ENCODE peak calls at places on chromosomes 4 and X, in seven cellular contexts. G is neuronal stem cell, J is mesenchymal stem cell, D is trophoblast cell, X is IMR-90, C is H1, R is H9. L is an unnamed sample. For H3K4me1, the result is how much of the 10 kb centered on the place peaks cover.

GRCh38 chrX:23269923-23270322 is 64.7 kb upstream of the PTCHD1 start:
- DNase-seq in G (no peak), J (no peak), D (no peak), X (no peak), C (no peak), R (no peak), L (no peak)

GRCh38 chr4:44674471-44674870 is 3.7 kb upstream of the GUF1 start:
- DNase-seq in G (no peak), J (no peak), D (no peak), X (no peak), C (no peak), R (no peak), L (no peak)

GRCh38 chr4:80138556-80139538 is 58.5 kb upstream of the PRDM8 start:
- DNase-seq in G (no peak), J (no peak), D (peak), X (peak), C (no peak), R (no peak), L (no peak)

GRCh38 chrX:73876897-73877296 is 313.9 kb downstream of the CHIC1 start:
- DNase-seq in G (no peak), J (no peak), D (no peak), X (no peak), C (no peak), R (no peak), L (no peak)

GRCh38 chr4:182770259-182770968 is 146.8 kb downstream of the DCTD start:
- DNase-seq in G (no peak), J (no peak), D (no peak), X (no peak), C (no peak), R (peak), L (no peak)

GRCh38 chr4:148454835-148455234 is 12.6 kb upstream of the NR3C2 start:
- DNase-seq in G (no peak), J (no peak), D (peak), X (peak), C (no peak), R (no peak), L (no peak)

GRCh38 chr4:97593248-97593647 is 550.0 kb downstream of the STPG2 start:
- DNase-seq in G (no peak), J (no peak), D (no peak), X (no peak), C (no peak), R (no peak), L (no peak)

GRCh38 chr4:155703486-155704227 is 37.0 kb downstream of the GUCY1A1 start:
- DNase-seq in G (no peak), J (no peak), D (no peak), X (peak), C (no peak), R (no peak), L (no peak)

GRCh38 chrX:75603833-75604232 is 81.0 kb upstream of the ZDHHC15 start:
- DNase-seq in G (no peak), J (peak), D (peak), X (peak), C (no peak), R (no peak), L (peak)

GRCh38 chr4:141140271-141141205 is 7.3 kb upstream of the RNF150 start:
- DNase-seq in G (no peak), J (no peak), D (no peak), X (no peak), C (no peak), R (no peak), L (no peak)

GRCh38 chr4:173273956-173274355 is 60.2 kb downstream of the HMGB2 start:
- DNase-seq in G (no peak), J (no peak), D (no peak), X (peak), C (no peak), R (no peak), L (no peak)

GRCh38 chr4:106329027-106329618 is 12.8 kb downstream of the AIMP1 start:
- DNase-seq in G (no peak), J (peak), D (peak), X (peak), C (no peak), R (no peak), L (peak)

GRCh38 chr4:73864365-73864764 is 4.8 kb upstream of the CXCL1 start:
- DNase-seq in G (no peak), J (no peak), D (peak), X (no peak), C (no peak), R (peak), L (peak)

GRCh38 chr4:142719854-142720541 is 126.1 kb downstream of the INPP4B start:
- DNase-seq in G (no peak), J (peak), D (peak), X (peak), C (no peak), R (no peak), L (peak)

GRCh38 chrX:153725039-153725831 is 579 bp downstream of the ABCD1 start:
- DNase-seq in G (no peak), J (no peak), D (peak), X (no peak), C (no peak), R (no peak), L (peak)

GRCh38 chr4:77154074-77154473 is 2.9 kb upstream of the CCNG2 start:
- DNase-seq in G (no peak), J (no peak), D (no peak), X (no peak), C (no peak), R (no peak), L (no peak)

GRCh38 chr4:48337726-48338125 is 3.6 kb upstream of the SLAIN2 start:
- DNase-seq in G (no peak), J (no peak), D (peak), X (no peak), C (no peak), R (no peak), L (no peak)

GRCh38 chr4:3207531-3208037 is 41.4 kb upstream of the MSANTD1 start:
- DNase-seq in G (no peak), J (peak), D (peak), X (peak), C (no peak), R (no peak), L (no peak)

GRCh38 chr4:95215991-95216605 is 332.7 kb downstream of the UNC5C start:
- DNase-seq in G (no peak), J (peak), D (peak), X (no peak), C (no peak), R (no peak), L (no peak)

GRCh38 chr4:8383016-8383415 is 57.5 kb downstream of the ACOX3 start:
- DNase-seq in G (no peak), J (no peak), D (no peak), X (no peak), C (no peak), R (no peak), L (no peak)

GRCh38 chrX:103378990-103379389 is 2.7 kb downstream of the BEX3 start:
- DNase-seq in G (no peak), J (no peak), D (no peak), X (peak), C (no peak), R (no peak), L (no peak)

GRCh38 chr4:128130621-128131020 is 69.5 kb downstream of the LARP1B start:
- DNase-seq in G (no peak), J (no peak), D (no peak), X (no peak), C (no peak), R (no peak), L (no peak)

GRCh38 chr4:128782076-128782715 is 27.3 kb upstream of the JADE1 start:
- DNase-seq in G (no peak), J (no peak), D (peak), X (peak), C (no peak), R (no peak), L (no peak)

GRCh38 chrX:15675490-15675921 is 10.9 kb upstream of the CLTRN start:
- DNase-seq in G (peak), J (no peak), D (peak), X (no peak), C (no peak), R (peak), L (peak)

GRCh38 chr4:2830632-2831610 is 12.7 kb upstream of the ADD1 start:
- DNase-seq in G (no peak), J (no peak), D (no peak), X (no peak), C (no peak), R (no peak), L (no peak)

GRCh38 chr4:139633661-139634060 is 32.0 kb upstream of the MGST2 start:
- DNase-seq in G (no peak), J (peak), D (peak), X (peak), C (no peak), R (peak), L (peak)

GRCh38 chr4:26916195-26916594 is 55.6 kb downstream of the STIM2 start:
- DNase-seq in G (no peak), J (peak), D (no peak), X (peak), C (no peak), R (no peak), L (no peak)

GRCh38 chr4:24260922-24261581 is 323.3 kb downstream of the DHX15 start:
- DNase-seq in G (no peak), J (no peak), D (peak), X (no peak), C (no peak), R (no peak), L (no peak)

GRCh38 chrX:10168226-10168625 is 11.5 kb downstream of the CLCN4 start:
- DNase-seq in G (no peak), J (no peak), D (no peak), X (no peak), C (no peak), R (no peak), L (no peak)
- H3K4ac ChIP-seq in G (no peak), J (no peak), D (no peak), X (no peak), C (no peak), R (no peak), L (no peak)

DNA sequence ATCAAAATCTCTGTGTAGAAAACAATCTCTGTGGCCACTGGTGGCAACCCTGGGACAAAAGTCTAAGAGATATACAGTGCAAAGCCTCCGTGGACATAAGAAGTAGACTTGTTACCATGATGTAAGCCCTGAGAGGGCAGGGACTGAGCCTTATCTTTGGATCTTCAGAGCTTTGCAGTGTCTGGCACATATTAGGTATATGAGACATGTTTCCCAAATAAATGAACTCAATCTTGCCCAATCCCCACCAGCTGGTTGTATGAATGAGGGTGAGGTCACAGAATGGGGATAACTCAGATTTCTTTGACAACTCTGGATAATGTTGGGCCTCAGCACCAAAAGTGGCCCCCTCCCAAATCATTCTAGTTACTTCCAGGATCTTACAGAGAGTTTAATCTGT is 511.4 kb upstream of the DIPK2B start:
- DNase-seq in G (no peak), J (peak), D (no peak), X (peak), C (no peak), R (no peak), L (no peak)
- H3K4me1 ChIP-seq in G (under half), J (under half), D (under half), X (under half), C (under half), R (under half), L (under half)

DNA sequence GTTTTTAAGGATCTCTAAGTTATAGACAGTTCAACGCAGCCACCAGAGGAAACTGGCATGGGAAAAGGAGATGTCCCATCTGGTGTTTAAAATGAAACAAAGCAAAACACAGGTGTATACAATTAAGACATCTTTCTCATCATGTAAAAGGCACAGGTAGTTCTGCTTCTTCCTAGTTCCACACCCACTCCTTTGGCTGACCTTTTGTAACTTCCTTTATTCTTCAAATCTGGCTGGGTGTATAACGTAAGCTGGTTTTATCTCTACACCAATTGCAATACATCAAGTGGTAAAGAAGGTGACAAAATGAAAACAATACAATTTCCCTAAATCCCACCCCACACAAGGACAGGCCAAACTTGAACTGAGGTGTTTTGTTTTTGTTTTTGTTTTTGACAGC is 27.3 kb upstream of the FBXW7 start:
- DNase-seq in G (no peak), J (no peak), D (no peak), X (no peak), C (no peak), R (no peak), L (no peak)
- H3K4ac ChIP-seq in G (no peak), J (no peak), D (no peak), X (no peak), C (no peak), R (no peak), L (no peak)

GRCh38 chr4:168562021-168562691 is 65.3 kb downstream of the PALLD start:
- DNase-seq in G (no peak), J (no peak), D (peak), X (peak), C (no peak), R (no peak), L (no peak)

GRCh38 chr4:168560835-168561210 is 64.0 kb downstream of the PALLD start:
- DNase-seq in G (no peak), J (no peak), D (no peak), X (no peak), C (no peak), R (no peak), L (no peak)

GRCh38 chr4:168560184-168560834 is 63.5 kb downstream of the PALLD start:
- DNase-seq in G (no peak), J (no peak), D (peak), X (peak), C (no peak), R (no peak), L (no peak)

GRCh38 chr4:168566736-168567135 is 69.9 kb downstream of the PALLD start:
- DNase-seq in G (no peak), J (no peak), D (no peak), X (no peak), C (no peak), R (no peak), L (no peak)

DNA sequence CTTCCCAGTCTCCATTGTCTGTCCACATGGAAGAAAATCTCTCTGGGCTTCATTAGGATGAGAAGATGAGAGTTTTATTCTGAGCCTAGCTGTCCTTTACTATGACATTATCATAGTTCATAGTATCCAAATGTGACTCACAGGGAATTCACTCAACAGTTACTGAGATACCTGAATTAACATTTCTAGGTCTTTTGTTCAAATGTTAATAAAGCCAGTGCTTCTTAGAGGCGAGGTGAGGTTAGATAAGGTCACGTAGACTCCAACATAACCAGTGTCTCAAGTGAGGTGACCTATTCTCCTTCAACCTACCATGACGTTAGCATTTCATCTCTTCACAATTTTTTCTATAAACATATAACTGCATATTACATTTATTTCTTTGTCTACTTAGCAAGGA is 67.2 kb downstream of the PALLD start:
- DNase-seq in G (no peak), J (no peak), D (no peak), X (no peak), C (no peak), R (no peak), L (no peak)
- H3K4me1 ChIP-seq in G (under half), J (under half), D (under half), X (under half), C (under half), R (under half), L (under half)

L was measured in mesendoderm.